ENCODE peak calls at places on chromosomes 16 and 17, in four cellular contexts. K is dorsolateral prefrontal cortex, A is psoas muscle, R is AG04450. D is an unnamed sample.

GRCh38 chr16:87993901-87994300 is 42.7 kb downstream of the BANP start:
- DNase-seq in K (no peak), A (no peak), R (no peak), D (no peak)

GRCh38 chr17:76570457-76570856 is 15.2 kb downstream of the ST6GALNAC2 start:
- DNase-seq in R (no peak), A (no peak), K (no peak), D (no peak)

GRCh38 chr16:10362077-10362863 is 23.6 kb upstream of the ATF7IP2 start:
- DNase-seq in K (no peak), R (no peak), A (no peak), D (no peak)

GRCh38 chr17:79902146-79902791 is 63.0 kb upstream of the CBX4 start:
- DNase-seq in A (no peak), K (no peak), R (no peak), D (no peak)

GRCh38 chr17:46865100-46865499 is 13.7 kb downstream of the WNT9B start:
- DNase-seq in R (peak), K (no peak), A (no peak), D (no peak)

GRCh38 chr17:10292057-10292931 is 80.5 kb downstream of the MYH13 start:
- DNase-seq in K (no peak), A (peak), R (no peak), D (no peak)

GRCh38 chr17:51524524-51524923 is 264.2 kb downstream of the UTP18 start:
- DNase-seq in A (no peak), R (no peak), K (no peak), D (no peak)

GRCh38 chr17:74514632-74515035 is 16.6 kb downstream of the CD300LB start:
- DNase-seq in A (no peak), K (no peak), R (no peak), D (no peak)

GRCh38 chr17:1647802-1648581 is 1.7 kb downstream of the RILP start:
- DNase-seq in R (no peak), A (peak), K (peak), D (no peak)

GRCh38 chr16:78735337-78735736 is 635.9 kb downstream of the WWOX start:
- DNase-seq in R (no peak), A (no peak), K (no peak), D (no peak)

GRCh38 chr16:73047536-73048291 is at the start of gene ZFHX3:
- DNase-seq in R (no peak), K (no peak), A (peak), D (peak)

GRCh38 chr17:29292071-29292991 is 1.6 kb downstream of the NUFIP2 start:
- DNase-seq in A (peak), K (peak), R (no peak), D (peak)

GRCh38 chr16:85625053-85625452 is 11.9 kb downstream of the GSE1 start:
- DNase-seq in K (peak), R (no peak), A (no peak), D (no peak)

GRCh38 chr16:77499373-77500285 is 64.8 kb upstream of the ADAMTS18 start:
- DNase-seq in A (peak), K (peak), R (no peak), D (no peak)

GRCh38 chr16:4537376-4538066 is 1.1 kb downstream of the CDIP1 start:
- DNase-seq in K (no peak), A (no peak), R (no peak), D (no peak)

GRCh38 chr17:29825604-29826003 is 104.4 kb downstream of the SSH2 start:
- DNase-seq in A (no peak), R (no peak), K (no peak), D (no peak)

GRCh38 chr16:13390093-13390985 is 488.9 kb downstream of the SHISA9 start:
- DNase-seq in R (no peak), A (no peak), K (no peak), D (no peak)

GRCh38 chr17:16569358-16569712 is 331 bp upstream of the ZNF287 start:
- DNase-seq in R (no peak), A (no peak), K (no peak), D (no peak)

GRCh38 chr17:42819939-42820535 is 4.0 kb downstream of the BECN1 start:
- DNase-seq in R (no peak), K (no peak), A (peak), D (peak)

GRCh38 chr17:18139949-18140348 is 31.4 kb downstream of the MYO15A start:
- DNase-seq in R (no peak), K (no peak), A (no peak), D (no peak)

GRCh38 chr17:73223626-73224616 is 31.1 kb downstream of the COG1 start:
- DNase-seq in K (no peak), R (no peak), A (no peak), D (no peak)

GRCh38 chr17:43784628-43785101 is 4.4 kb downstream of the CFAP97D1 start:
- DNase-seq in K (no peak), R (no peak), A (no peak), D (no peak)

GRCh38 chr17:56880571-56880970 is 33.3 kb downstream of the TRIM25 start:
- DNase-seq in K (no peak), R (no peak), A (no peak), D (no peak)

GRCh38 chr17:77298811-77299210 is 158.0 kb downstream of the SEC14L1 start:
- DNase-seq in A (no peak), R (no peak), K (no peak), D (no peak)

GRCh38 chr17:40347319-40348135 is 17.0 kb downstream of the GJD3 start:
- DNase-seq in R (no peak), A (no peak), K (no peak), D (no peak)

GRCh38 chr16:53282975-53283946 is 151.0 kb upstream of the RBL2 start:
- DNase-seq in A (no peak), K (peak), R (peak), D (no peak)

GRCh38 chr16:73122604-73123386 is 74.9 kb upstream of the ZFHX3 start:
- DNase-seq in A (peak), R (no peak), K (no peak), D (no peak)

GRCh38 chr16:20611975-20612471 is 35.9 kb upstream of the ACSM2B start:
- DNase-seq in A (peak), R (no peak), K (peak), D (no peak)

GRCh38 chr17:48612854-48613691 is 2.0 kb downstream of the HOXB8 start:
- DNase-seq in K (no peak), A (peak), R (no peak), D (no peak)
- TF ChIP-seq CTCF in K (no peak), A (peak), R (peak), D (peak)

GRCh38 chr17:58684003-58684402 is 7.8 kb downstream of the TEX14 start:
- DNase-seq in R (no peak), A (no peak), K (no peak), D (no peak)
- H3K4me3 ChIP-seq in R (no peak), A (no peak), K (no peak), D (no peak)

GRCh38 chr17:78498848-78499247 is 78.3 kb downstream of the DNAH17 start:
- DNase-seq in A (no peak), K (no peak), R (no peak), D (no peak)

GRCh38 chr17:78501241-78502036 is 75.8 kb downstream of the DNAH17 start:
- DNase-seq in K (no peak), R (no peak), A (no peak), D (no peak)

GRCh38 chr17:78502611-78503148 is 74.5 kb downstream of the DNAH17 start:
- DNase-seq in A (no peak), R (no peak), K (no peak), D (no peak)

GRCh38 chr17:78500806-78501205 is 76.4 kb downstream of the DNAH17 start:
- DNase-seq in A (no peak), R (no peak), K (no peak), D (no peak)

GRCh38 chr17:78499715-78500540 is 77.3 kb downstream of the DNAH17 start:
- DNase-seq in A (no peak), R (no peak), K (no peak), D (no peak)
- H3K27ac ChIP-seq in A (no peak), R (no peak), K (no peak), D (no peak)

DNA sequence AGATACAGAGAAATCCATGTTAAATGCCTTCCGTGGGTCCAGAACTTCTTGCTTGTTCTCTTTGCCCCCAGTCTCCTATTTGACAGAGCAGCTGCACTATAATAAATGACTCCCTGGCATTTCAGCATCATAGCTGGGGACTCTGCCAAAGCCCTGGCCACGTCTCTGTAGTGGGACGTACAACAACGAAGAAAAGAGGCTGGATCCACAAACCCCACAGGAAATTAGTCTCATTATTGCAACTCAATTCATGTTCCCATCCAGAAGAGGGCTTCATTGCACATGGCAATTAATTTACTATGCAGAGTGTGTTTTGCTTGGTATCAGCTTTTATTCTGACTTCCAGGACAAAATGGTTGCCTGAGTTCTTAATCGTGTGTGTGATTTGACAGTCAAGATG is 121.3 kb downstream of the CDH13 start:
- DNase-seq in R (no peak), K (no peak), A (peak), D (no peak)
- TF ChIP-seq CTCF in R (peak), K (no peak), A (no peak), D (no peak)

GRCh38 chr17:81039854-81040758 is 5.2 kb downstream of the BAIAP2 start:
- DNase-seq in K (no peak), R (no peak), A (no peak), D (no peak)

GRCh38 chr17:81039096-81039495 is 4.1 kb downstream of the BAIAP2 start:
- DNase-seq in R (no peak), K (no peak), A (no peak), D (no peak)

GRCh38 chr17:81037026-81037782 is 2.3 kb downstream of the BAIAP2 start:
- DNase-seq in K (peak), A (peak), R (no peak), D (no peak)

GRCh38 chr17:81036128-81036891 is 1.4 kb downstream of the BAIAP2 start:
- DNase-seq in R (no peak), K (peak), A (no peak), D (no peak)

GRCh38 chr17:81037783-81038733 is 3.1 kb downstream of the BAIAP2 start:
- DNase-seq in K (no peak), R (no peak), A (no peak), D (no peak)
- H3K4me3 ChIP-seq in K (peak), R (no peak), A (peak), D (no peak)

GRCh38 chr17:65005858-65006257 is 50.7 kb downstream of the GNA13 start:
- DNase-seq in R (no peak), A (no peak), K (no peak), D (no peak)

GRCh38 chr17:65013613-65014391 is 42.7 kb downstream of the GNA13 start:
- DNase-seq in R (peak), K (no peak), A (no peak), D (no peak)

GRCh38 chr17:65009848-65010247 is 46.7 kb downstream of the GNA13 start:
- DNase-seq in K (no peak), A (no peak), R (no peak), D (no peak)

GRCh38 chr17:65011047-65011446 is 45.5 kb downstream of the GNA13 start:
- DNase-seq in A (no peak), R (no peak), K (no peak), D (no peak)

GRCh38 chr17:65008877-65009276 is 47.7 kb downstream of the GNA13 start:
- DNase-seq in R (no peak), K (no peak), A (no peak), D (no peak)
- H3K27ac ChIP-seq in R (no peak), K (no peak), A (no peak), D (no peak)

DNA sequence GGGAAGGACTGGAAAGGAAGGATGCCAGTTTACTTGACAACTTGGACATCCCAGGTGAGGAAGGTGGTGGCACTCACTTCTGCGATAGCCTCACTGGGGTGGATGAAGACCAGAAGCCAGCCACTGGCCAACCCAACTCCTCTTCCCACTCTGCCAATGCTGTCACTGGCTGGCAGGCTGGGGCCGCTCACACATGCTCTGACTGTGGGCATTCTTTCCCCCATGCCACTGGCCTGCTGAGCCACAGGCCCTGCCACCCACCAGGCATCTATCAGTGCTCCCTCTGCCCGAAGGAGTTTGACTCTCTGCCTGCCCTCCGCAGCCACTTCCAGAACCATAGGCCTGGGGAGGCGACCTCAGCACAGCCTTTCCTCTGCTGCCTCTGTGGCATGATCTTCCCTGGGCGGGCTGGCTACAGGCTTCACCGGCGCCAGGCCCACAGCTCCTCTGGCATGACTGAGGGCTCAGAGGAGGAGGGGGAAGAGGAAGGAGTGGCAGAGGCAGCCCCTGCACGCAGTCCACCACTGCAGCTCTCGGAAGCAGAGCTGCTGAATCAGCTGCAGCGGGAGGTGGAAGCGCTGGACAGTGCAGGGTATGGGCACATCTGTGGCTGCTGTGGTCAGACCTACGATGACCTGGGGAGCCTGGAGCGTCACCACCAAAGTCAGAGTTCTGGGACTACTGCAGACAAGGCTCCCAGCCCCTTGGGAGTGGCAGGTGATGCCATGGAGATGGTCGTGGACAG is 4.5 kb downstream of the ZNF646 start:
- DNase-seq in K (no peak), R (no peak), A (no peak), D (no peak)
- TF ChIP-seq CTCF in K (no peak), R (no peak), A (no peak), D (no peak)

DNA sequence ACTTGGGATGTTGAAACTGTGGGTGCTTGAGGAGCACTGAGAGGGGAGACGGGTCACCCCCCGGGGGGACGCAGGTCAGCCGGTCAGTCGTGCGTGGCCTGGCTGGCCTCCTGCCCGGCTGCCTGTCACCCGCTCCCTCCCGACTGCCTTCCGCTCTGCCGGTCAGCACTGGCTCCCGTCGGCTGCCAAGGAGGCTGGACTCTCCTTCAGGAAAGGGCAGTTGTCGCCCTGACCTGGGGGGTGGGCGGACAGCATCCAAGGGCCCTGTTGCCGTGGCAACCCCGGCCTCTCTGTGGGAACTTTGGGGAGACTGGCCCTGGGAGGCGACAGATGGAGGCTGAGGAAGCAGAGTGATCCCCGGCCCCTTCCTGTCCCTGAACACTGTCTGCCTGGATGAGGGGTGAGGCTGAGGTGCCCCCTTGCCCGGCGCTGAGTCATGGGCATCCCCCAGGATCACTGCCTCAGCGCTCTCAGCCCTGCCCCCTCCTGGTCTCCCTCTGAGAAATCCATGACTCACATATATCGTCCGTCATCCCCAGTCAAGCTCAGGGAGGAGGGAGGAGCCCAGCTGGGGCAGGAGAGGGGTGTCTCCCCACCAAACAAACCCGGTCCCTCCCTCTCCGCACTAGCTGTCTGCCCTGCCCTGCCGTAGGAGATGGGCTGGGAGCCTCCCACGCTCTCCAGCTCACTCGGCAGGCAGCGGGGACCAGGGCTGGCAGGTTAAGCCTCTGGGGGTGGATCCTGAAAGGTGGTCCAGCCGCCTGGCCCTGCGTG is at the start of gene ADGRG1:
- DNase-seq in K (no peak), R (peak), A (peak), D (no peak)
- H3K4me3 ChIP-seq in K (peak), R (peak), A (peak), D (no peak)

GRCh38 chr16:69463876-69464275 is 39.5 kb downstream of the CYB5B start:
- DNase-seq in K (no peak), A (no peak), R (no peak), D (no peak)
- H3K27ac ChIP-seq in K (no peak), A (no peak), R (no peak), D (no peak)

GRCh38 chr17:45782889-45783592 is 1.1 kb upstream of the CRHR1 start:
- DNase-seq in K (peak), R (no peak), A (peak), D (no peak)
- TF ChIP-seq CTCF in K (peak), R (no peak), A (peak), D (no peak)